ENCODE peak calls at places on chromosomes 3 and 15, in five cellular contexts. N is IMR-90, B is bronchial epithelial cell, D is lower lobe of right lung, Z is psoas muscle. R is an unnamed sample. For H3K27me3, the result is how much of the 10 kb centered on the place peaks cover.

GRCh38 chr15:68951813-68952212 is 21.5 kb downstream of the SPESP1 start:
- DNase-seq in Z (no peak), B (no peak), N (no peak), D (no peak), R (no peak)

GRCh38 chr3:133136114-133137041 is 98.2 kb downstream of the TMEM108 start:
- DNase-seq in N (no peak), Z (no peak), B (peak), D (no peak), R (peak)

GRCh38 chr3:124083990-124084389 is 92.1 kb upstream of the ROPN1 start:
- DNase-seq in Z (no peak), D (no peak), N (no peak), B (no peak), R (no peak)

GRCh38 chr3:39051649-39052557 is at the start of the genes SCN11A and WDR48:
- DNase-seq in D (peak), N (peak), Z (peak), B (peak), R (peak)

GRCh38 chr3:172354931-172355499 is 93.2 kb downstream of the GHSR start:
- DNase-seq in Z (no peak), B (no peak), D (no peak), N (no peak), R (no peak)

GRCh38 chr3:49747792-49748480 is 24.2 kb upstream of the GMPPB start:
- DNase-seq in B (peak), Z (no peak), N (peak), D (no peak), R (no peak)

GRCh38 chr15:86630946-86631345 is 551.3 kb downstream of the AGBL1 start:
- DNase-seq in B (no peak), N (no peak), Z (no peak), D (no peak), R (no peak)

GRCh38 chr3:28615071-28615470 is 266.4 kb upstream of the AZI2 start:
- DNase-seq in B (no peak), D (no peak), Z (no peak), N (no peak), R (no peak)

GRCh38 chr3:52468336-52468735 is 12.9 kb downstream of the NISCH start:
- DNase-seq in N (no peak), B (no peak), Z (peak), D (no peak), R (no peak)

GRCh38 chr15:92818658-92819311 is 81.3 kb upstream of the CHD2 start:
- DNase-seq in D (no peak), Z (no peak), B (no peak), N (no peak), R (no peak)

GRCh38 chr15:66763186-66764066 is 61.4 kb downstream of the SMAD6 start:
- DNase-seq in Z (peak), N (no peak), D (peak), B (no peak), R (no peak)

GRCh38 chr3:125383744-125384143 is 8.6 kb upstream of the ZNF148 start:
- DNase-seq in N (no peak), B (no peak), Z (no peak), D (no peak), R (no peak)

GRCh38 chr3:177835917-177836316 is 638.6 kb upstream of the TBL1XR1 start:
- DNase-seq in Z (no peak), B (peak), D (no peak), N (peak), R (no peak)

GRCh38 chr15:33846151-33846550 is 122.1 kb upstream of the CHRM5 start:
- DNase-seq in N (no peak), B (no peak), Z (no peak), D (no peak), R (no peak)

GRCh38 chr15:59298255-59298856 is 74.3 kb downstream of the MYO1E start:
- DNase-seq in B (peak), D (no peak), N (peak), Z (no peak), R (peak)

GRCh38 chr3:4994144-4994730 is 15.0 kb downstream of the BHLHE40 start:
- DNase-seq in Z (no peak), D (no peak), N (peak), B (peak), R (no peak)

GRCh38 chr3:2810723-2811122 is 299.5 kb downstream of the IL5RA start:
- DNase-seq in Z (no peak), D (no peak), N (no peak), B (no peak), R (no peak)

GRCh38 chr15:41870689-41871081 is 23.2 kb downstream of the SPTBN5 start:
- DNase-seq in N (peak), B (peak), D (no peak), Z (no peak), R (no peak)

GRCh38 chr3:27293954-27294353 is 75.2 kb downstream of the NEK10 start:
- DNase-seq in N (peak), Z (no peak), D (no peak), B (peak), R (no peak)

GRCh38 chr3:8784676-8785435 is 15.4 kb upstream of the OXTR start:
- DNase-seq in B (no peak), N (no peak), D (no peak), Z (no peak), R (no peak)

GRCh38 chr3:9153763-9154601 is 95.5 kb downstream of the SRGAP3 start:
- DNase-seq in Z (peak), B (no peak), D (no peak), N (no peak), R (no peak)

GRCh38 chr3:47250309-47251060 is 32.1 kb downstream of the KIF9 start:
- DNase-seq in D (peak), Z (peak), B (peak), N (peak), R (no peak)

GRCh38 chr3:142863010-142863787 is 25.7 kb downstream of the PCOLCE2 start:
- DNase-seq in Z (no peak), N (no peak), B (peak), D (no peak), R (no peak)

GRCh38 chr3:32743934-32744333 is 58.9 kb downstream of the CNOT10 start:
- DNase-seq in D (no peak), N (peak), Z (no peak), B (no peak), R (no peak)

GRCh38 chr3:69343875-69344274 is 42.0 kb downstream of the FRMD4B start:
- DNase-seq in N (no peak), D (no peak), Z (no peak), B (no peak), R (no peak)

GRCh38 chr3:39401983-39402382 is 4.5 kb upstream of the RPSA start:
- DNase-seq in N (peak), D (no peak), B (no peak), Z (no peak), R (no peak)

GRCh38 chr15:28961391-28961790 is 75.6 kb downstream of the APBA2 start:
- DNase-seq in Z (no peak), N (no peak), D (no peak), B (no peak), R (no peak)

GRCh38 chr15:26097216-26097615 is 234.1 kb upstream of the ATP10A start:
- DNase-seq in Z (no peak), B (no peak), N (no peak), D (no peak), R (no peak)

GRCh38 chr15:26091184-26091583 is 228.1 kb upstream of the ATP10A start:
- DNase-seq in Z (no peak), D (no peak), N (no peak), B (peak), R (no peak)

GRCh38 chr15:26098801-26099200 is 235.7 kb upstream of the ATP10A start:
- DNase-seq in D (no peak), N (no peak), B (no peak), Z (no peak), R (no peak)

GRCh38 chr15:26101443-26101842 is 238.3 kb upstream of the ATP10A start:
- DNase-seq in D (no peak), B (no peak), Z (no peak), N (no peak), R (no peak)

GRCh38 chr15:26095710-26096330 is 232.7 kb upstream of the ATP10A start:
- DNase-seq in N (no peak), D (no peak), B (no peak), Z (no peak), R (no peak)
- TF ChIP-seq CTCF in N (peak), D (no peak), B (peak), Z (no peak), R (no peak)

DNA sequence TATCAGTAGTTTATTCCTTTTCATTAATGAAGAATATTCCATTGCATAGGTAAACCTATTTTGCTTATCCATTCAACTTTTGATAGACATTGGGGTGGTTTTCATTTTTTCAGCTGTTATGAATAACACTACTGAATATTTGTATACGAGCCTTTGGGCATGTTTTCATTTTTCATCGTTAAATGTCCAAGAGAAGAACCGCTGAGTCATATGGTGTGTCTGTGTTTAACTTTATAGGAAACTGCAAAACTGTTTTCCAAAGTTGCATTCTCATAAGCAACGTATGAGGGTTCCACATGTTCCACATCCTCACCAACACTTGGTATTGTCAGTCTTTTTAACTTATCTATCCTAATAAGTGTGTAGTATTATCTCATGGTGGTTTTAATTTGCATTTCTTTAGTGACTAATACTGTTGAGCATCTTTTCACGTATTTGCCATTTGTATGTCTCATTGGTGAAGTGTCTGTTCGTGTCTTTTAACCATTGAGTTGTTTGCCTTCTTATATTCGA is 33.8 kb downstream of the REC114 start:
- DNase-seq in N (no peak), B (no peak), D (no peak), Z (no peak), R (no peak)
- H3K27me3 ChIP-seq in N (under half), B (under half), D (under half), Z (under half), R (under half)

GRCh38 chr3:13879946-13880810 is at the start of gene WNT7A:
- DNase-seq in Z (no peak), D (no peak), B (peak), N (no peak), R (peak)
- TF ChIP-seq CTCF in Z (peak), D (peak), B (peak), N (peak), R (no peak)

GRCh38 chr3:11718582-11719405 is 75.1 kb upstream of the VGLL4 start:
- DNase-seq in N (peak), D (peak), Z (no peak), B (peak), R (peak)

GRCh38 chr3:11719406-11720219 is 75.9 kb upstream of the VGLL4 start:
- DNase-seq in D (peak), B (peak), N (peak), Z (peak), R (peak)

GRCh38 chr3:11720220-11721113 is 76.8 kb upstream of the VGLL4 start:
- DNase-seq in N (peak), B (peak), D (peak), Z (peak), R (peak)

GRCh38 chr3:11717768-11718581 is 74.3 kb upstream of the VGLL4 start:
- DNase-seq in B (peak), D (no peak), N (peak), Z (no peak), R (no peak)

DNA sequence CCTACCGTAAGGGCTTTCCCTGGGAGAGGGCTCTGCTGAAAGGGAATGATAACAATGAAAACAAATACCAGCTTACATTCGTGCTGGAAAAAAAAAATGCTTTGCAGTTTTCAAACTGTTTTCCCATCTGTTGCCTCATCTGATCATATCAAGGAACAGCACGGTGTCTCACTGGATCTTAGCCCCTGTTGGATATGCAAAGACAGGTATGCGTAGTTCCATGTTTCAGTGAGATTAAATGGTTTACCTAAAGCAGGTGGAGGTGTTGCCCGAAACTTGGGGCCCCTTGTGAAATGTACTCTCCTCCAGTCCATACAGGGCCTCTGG is 77.4 kb upstream of the VGLL4 start:
- DNase-seq in B (no peak), N (no peak), D (no peak), Z (no peak), R (no peak)
- H3K27me3 ChIP-seq in B (under half), N (under half), D (under half), Z (under half), R (under half)

GRCh38 chr3:44337253-44337652 is 1.3 kb upstream of the TCAIM start:
- DNase-seq in D (no peak), B (no peak), N (no peak), Z (no peak), R (no peak)
- TF ChIP-seq CTCF in D (no peak), B (no peak), N (no peak), Z (no peak), R (no peak)

GRCh38 chr15:74216949-74217348 is 14.4 kb upstream of the STRA6 start:
- DNase-seq in B (no peak), N (no peak), D (no peak), Z (no peak), R (no peak)
- H3K27me3 ChIP-seq in B (under half), N (under half), D (under half), Z (under half), R (under half)

GRCh38 chr15:71103102-71103676 is 12.1 kb upstream of the THSD4 start:
- DNase-seq in Z (no peak), D (no peak), N (peak), B (peak), R (peak)
- TF ChIP-seq CTCF in Z (peak), D (peak), N (peak), B (peak), R (peak)

R was measured in GM06990.